ENCODE peak calls at places on chromosomes 12 and 14, in seven cellular contexts. One of them, this sample, is unnamed.
A peak's percentile ranks its signal among the peaks of the same experiment; 100 is the strongest.

GRCh38 chr12:81022531-81022930 is 55.3 kb upstream of the ACSS3 start:
- DNase-seq in activated B cell treated with CpG ODN at 0.5 μM for 24 hours: no peak
- DNase-seq in choroid plexus epithelial cell: peak; percentile 21
- DNase-seq in HFF-Myc: no peak
- DNase-seq in brain microvascular endothelial cell: no peak
- DNase-seq in AG04449: no peak
- DNase-seq in body of pancreas: no peak
- DNase-seq in this sample: no peak

GRCh38 chr12:40012709-40013108 is 93.2 kb downstream of the SLC2A13 start:
- DNase-seq in body of pancreas: no peak
- DNase-seq in brain microvascular endothelial cell: no peak
- DNase-seq in AG04449: no peak
- DNase-seq in activated B cell treated with CpG ODN at 0.5 μM for 24 hours: no peak
- DNase-seq in choroid plexus epithelial cell: no peak
- DNase-seq in HFF-Myc: no peak
- DNase-seq in this sample: no peak

GRCh38 chr12:80708535-80709328 is 1.3 kb downstream of the MYF6 start:
- DNase-seq in choroid plexus epithelial cell: peak; percentile 9
- DNase-seq in body of pancreas: no peak
- DNase-seq in AG04449: no peak
- DNase-seq in HFF-Myc: no peak
- DNase-seq in activated B cell treated with CpG ODN at 0.5 μM for 24 hours: no peak
- DNase-seq in brain microvascular endothelial cell: no peak
- DNase-seq in this sample: no peak

GRCh38 chr14:93579178-93579577 is 148.4 kb downstream of the UNC79 start:
- DNase-seq in AG04449: no peak
- DNase-seq in activated B cell treated with CpG ODN at 0.5 μM for 24 hours: no peak
- DNase-seq in body of pancreas: no peak
- DNase-seq in choroid plexus epithelial cell: no peak
- DNase-seq in brain microvascular endothelial cell: no peak
- DNase-seq in HFF-Myc: no peak
- DNase-seq in this sample: no peak

GRCh38 chr12:79444089-79444488 is 246.7 kb downstream of the PAWR start:
- DNase-seq in brain microvascular endothelial cell: peak; percentile 44
- DNase-seq in AG04449: no peak
- DNase-seq in activated B cell treated with CpG ODN at 0.5 μM for 24 hours: no peak
- DNase-seq in body of pancreas: no peak
- DNase-seq in HFF-Myc: peak; percentile 39
- DNase-seq in choroid plexus epithelial cell: peak; percentile 70
- DNase-seq in this sample: no peak

GRCh38 chr12:131046813-131047788 is 93.4 kb downstream of the ADGRD1 start:
- DNase-seq in body of pancreas: no peak
- DNase-seq in HFF-Myc: no peak
- DNase-seq in brain microvascular endothelial cell: no peak
- DNase-seq in activated B cell treated with CpG ODN at 0.5 μM for 24 hours: no peak
- DNase-seq in choroid plexus epithelial cell: no peak
- DNase-seq in AG04449: no peak
- DNase-seq in this sample: no peak

GRCh38 chr14:89408907-89409675 is 7.9 kb downstream of the FOXN3 start:
- DNase-seq in activated B cell treated with CpG ODN at 0.5 μM for 24 hours: no peak
- DNase-seq in AG04449: no peak
- DNase-seq in brain microvascular endothelial cell: no peak
- DNase-seq in HFF-Myc: no peak
- DNase-seq in body of pancreas: peak; percentile 20
- DNase-seq in choroid plexus epithelial cell: peak; percentile 48
- DNase-seq in this sample: no peak

GRCh38 chr12:108825205-108825950 is 32.0 kb downstream of the SSH1 start:
- DNase-seq in HFF-Myc: no peak
- DNase-seq in AG04449: no peak
- DNase-seq in body of pancreas: no peak
- DNase-seq in brain microvascular endothelial cell: no peak
- DNase-seq in activated B cell treated with CpG ODN at 0.5 μM for 24 hours: no peak
- DNase-seq in choroid plexus epithelial cell: peak; percentile 71
- DNase-seq in this sample: no peak

GRCh38 chr14:80350707-80351106 is 139.4 kb upstream of the DIO2 start:
- DNase-seq in body of pancreas: no peak
- DNase-seq in brain microvascular endothelial cell: no peak
- DNase-seq in activated B cell treated with CpG ODN at 0.5 μM for 24 hours: no peak
- DNase-seq in HFF-Myc: no peak
- DNase-seq in choroid plexus epithelial cell: peak; percentile 13
- DNase-seq in AG04449: no peak
- DNase-seq in this sample: no peak

GRCh38 chr14:22886500-22887259 is 3.7 kb downstream of the REM2 start:
- DNase-seq in HFF-Myc: no peak
- DNase-seq in choroid plexus epithelial cell: peak; percentile 54
- DNase-seq in brain microvascular endothelial cell: peak; percentile 37
- DNase-seq in activated B cell treated with CpG ODN at 0.5 μM for 24 hours: peak; percentile 71
- DNase-seq in body of pancreas: peak; percentile 86
- DNase-seq in AG04449: no peak
- DNase-seq in this sample: no peak
- TF ChIP-seq CTCF in HFF-Myc: no peak
- TF ChIP-seq CTCF in choroid plexus epithelial cell: peak; percentile 4
- TF ChIP-seq CTCF in brain microvascular endothelial cell: peak; percentile 42
- TF ChIP-seq CTCF in activated B cell treated with CpG ODN at 0.5 μM for 24 hours: no peak
- TF ChIP-seq CTCF in body of pancreas: no peak
- TF ChIP-seq CTCF in AG04449: peak; percentile 32
- TF ChIP-seq CTCF in this sample: no peak

GRCh38 chr12:124324803-124325705 is 30.2 kb downstream of the RFLNA start:
- DNase-seq in choroid plexus epithelial cell: no peak
- DNase-seq in activated B cell treated with CpG ODN at 0.5 μM for 24 hours: no peak
- DNase-seq in brain microvascular endothelial cell: no peak
- DNase-seq in HFF-Myc: no peak
- DNase-seq in AG04449: no peak
- DNase-seq in body of pancreas: no peak
- DNase-seq in this sample: no peak

GRCh38 chr12:124323771-124324530 is 29.1 kb downstream of the RFLNA start:
- DNase-seq in choroid plexus epithelial cell: no peak
- DNase-seq in body of pancreas: no peak
- DNase-seq in AG04449: no peak
- DNase-seq in activated B cell treated with CpG ODN at 0.5 μM for 24 hours: no peak
- DNase-seq in brain microvascular endothelial cell: no peak
- DNase-seq in HFF-Myc: no peak
- DNase-seq in this sample: no peak

GRCh38 chr12:124321556-124322270 is 26.8 kb downstream of the RFLNA start:
- DNase-seq in choroid plexus epithelial cell: no peak
- DNase-seq in body of pancreas: no peak
- DNase-seq in activated B cell treated with CpG ODN at 0.5 μM for 24 hours: no peak
- DNase-seq in HFF-Myc: no peak
- DNase-seq in AG04449: no peak
- DNase-seq in brain microvascular endothelial cell: peak; percentile 25
- DNase-seq in this sample: no peak

GRCh38 chr12:124321040-124321481 is 26.2 kb downstream of the RFLNA start:
- DNase-seq in choroid plexus epithelial cell: peak; percentile 60
- DNase-seq in AG04449: no peak
- DNase-seq in HFF-Myc: peak; percentile 6
- DNase-seq in brain microvascular endothelial cell: peak; percentile 57
- DNase-seq in activated B cell treated with CpG ODN at 0.5 μM for 24 hours: peak; percentile 51
- DNase-seq in body of pancreas: peak; percentile 75
- DNase-seq in this sample: peak; percentile 16

DNA sequence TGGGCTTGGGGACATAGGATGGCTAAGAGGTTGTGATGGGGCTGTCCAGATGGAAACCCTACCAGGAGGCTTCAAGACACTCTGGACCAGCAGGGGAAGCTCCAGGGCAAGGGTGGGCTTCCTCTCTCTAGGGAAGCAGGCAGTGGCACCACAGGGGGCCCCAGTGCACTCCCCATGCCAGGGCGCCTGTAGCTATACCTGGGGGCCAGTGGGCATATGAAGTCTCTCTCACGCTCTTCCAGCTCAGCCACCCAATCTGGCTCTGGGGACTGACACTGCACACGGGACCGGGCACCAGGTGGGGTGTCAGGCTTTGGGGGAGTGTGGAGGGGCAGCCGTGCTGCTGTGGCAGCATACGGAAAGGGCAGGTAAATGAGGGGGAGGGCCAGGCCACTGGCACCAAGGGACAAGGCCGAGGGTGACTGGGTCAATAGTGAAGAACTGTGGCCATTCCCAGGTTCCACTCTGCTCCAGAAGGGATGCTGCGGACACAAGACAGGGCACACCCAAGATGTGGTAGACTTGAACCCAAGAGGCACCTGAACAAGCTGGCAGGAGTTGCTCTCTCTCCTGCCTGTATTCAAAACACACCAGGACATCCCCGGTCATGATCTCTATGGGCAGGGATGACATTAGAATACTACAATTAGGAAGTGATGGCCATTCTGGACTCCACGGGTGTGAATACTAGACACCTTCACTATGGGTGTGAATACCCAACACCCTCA is 27.5 kb downstream of the RFLNA start:
- DNase-seq in AG04449: no peak
- DNase-seq in body of pancreas: no peak
- DNase-seq in brain microvascular endothelial cell: no peak
- DNase-seq in activated B cell treated with CpG ODN at 0.5 μM for 24 hours: no peak
- DNase-seq in choroid plexus epithelial cell: no peak
- DNase-seq in HFF-Myc: no peak
- DNase-seq in this sample: no peak
- TF ChIP-seq CTCF in AG04449: no peak
- TF ChIP-seq CTCF in body of pancreas: no peak
- TF ChIP-seq CTCF in brain microvascular endothelial cell: no peak
- TF ChIP-seq CTCF in activated B cell treated with CpG ODN at 0.5 μM for 24 hours: no peak
- TF ChIP-seq CTCF in choroid plexus epithelial cell: no peak
- TF ChIP-seq CTCF in HFF-Myc: no peak
- TF ChIP-seq CTCF in this sample: no peak

GRCh38 chr12:11014234-11014633 is 8.2 kb downstream of the TAS2R19 start:
- DNase-seq in activated B cell treated with CpG ODN at 0.5 μM for 24 hours: no peak
- DNase-seq in AG04449: peak; percentile 1
- DNase-seq in choroid plexus epithelial cell: peak; percentile 15
- DNase-seq in HFF-Myc: no peak
- DNase-seq in body of pancreas: no peak
- DNase-seq in brain microvascular endothelial cell: no peak
- DNase-seq in this sample: no peak
- TF ChIP-seq CTCF in activated B cell treated with CpG ODN at 0.5 μM for 24 hours: no peak
- TF ChIP-seq CTCF in AG04449: no peak
- TF ChIP-seq CTCF in choroid plexus epithelial cell: no peak
- TF ChIP-seq CTCF in HFF-Myc: no peak
- TF ChIP-seq CTCF in body of pancreas: no peak
- TF ChIP-seq CTCF in brain microvascular endothelial cell: no peak
- TF ChIP-seq CTCF in this sample: no peak

GRCh38 chr14:20456971-20457370 is 1.9 kb downstream of the APEX1 start:
- DNase-seq in choroid plexus epithelial cell: no peak
- DNase-seq in brain microvascular endothelial cell: no peak
- DNase-seq in activated B cell treated with CpG ODN at 0.5 μM for 24 hours: no peak
- DNase-seq in HFF-Myc: no peak
- DNase-seq in body of pancreas: peak; percentile 18
- DNase-seq in AG04449: no peak
- DNase-seq in this sample: no peak

GRCh38 chr14:20455355-20456300 is 602 bp downstream of the APEX1 start:
- DNase-seq in brain microvascular endothelial cell: peak; percentile 91
- DNase-seq in choroid plexus epithelial cell: peak; percentile 95
- DNase-seq in activated B cell treated with CpG ODN at 0.5 μM for 24 hours: no peak
- DNase-seq in body of pancreas: no peak
- DNase-seq in AG04449: peak; percentile 57
- DNase-seq in HFF-Myc: no peak
- DNase-seq in this sample: peak; percentile 68

GRCh38 chr14:20458031-20458789 is 3.0 kb downstream of the PIP4P1 start:
- DNase-seq in choroid plexus epithelial cell: no peak
- DNase-seq in HFF-Myc: no peak
- DNase-seq in body of pancreas: no peak
- DNase-seq in activated B cell treated with CpG ODN at 0.5 μM for 24 hours: no peak
- DNase-seq in AG04449: no peak
- DNase-seq in brain microvascular endothelial cell: no peak
- DNase-seq in this sample: no peak

GRCh38 chr14:20454359-20454644 is 310 bp downstream of the OSGEP start:
- DNase-seq in brain microvascular endothelial cell: no peak
- DNase-seq in body of pancreas: peak; percentile 90
- DNase-seq in AG04449: no peak
- DNase-seq in HFF-Myc: no peak
- DNase-seq in activated B cell treated with CpG ODN at 0.5 μM for 24 hours: no peak
- DNase-seq in choroid plexus epithelial cell: no peak
- DNase-seq in this sample: no peak

DNA sequence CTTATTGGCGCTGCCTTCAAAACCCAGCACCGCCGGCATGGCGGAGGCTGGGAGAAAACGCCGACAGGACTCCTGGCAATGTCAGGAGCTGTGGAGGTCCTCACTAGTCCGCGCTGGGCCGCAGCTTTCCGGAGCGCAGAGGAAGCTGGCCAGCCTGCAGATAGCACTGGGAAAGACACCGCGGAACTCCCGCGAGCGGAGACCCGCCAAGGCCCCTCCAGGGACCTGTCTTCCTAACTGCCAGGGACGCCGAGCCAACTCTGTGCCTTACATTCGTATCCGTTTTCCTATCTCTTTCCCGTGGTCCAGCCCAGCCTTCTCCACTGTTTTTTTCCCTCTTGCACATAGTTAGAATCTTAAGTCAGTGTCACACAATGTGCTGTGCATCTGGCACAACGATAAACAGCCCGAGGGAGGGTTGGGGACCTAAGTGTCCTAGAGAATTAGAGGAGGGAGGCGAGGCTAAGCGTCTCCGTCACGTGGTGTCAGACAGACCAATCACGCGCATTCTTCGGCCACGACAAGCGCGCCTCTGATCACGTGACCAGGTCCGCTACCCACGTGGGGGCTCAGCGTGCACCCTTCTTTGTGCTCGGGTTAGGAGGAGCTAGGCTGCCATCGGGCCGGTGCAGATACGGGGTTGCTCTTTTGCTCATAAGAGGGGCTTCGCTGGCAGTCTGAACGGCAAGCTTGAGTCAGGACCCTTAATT is at the start of the genes APEX1 and OSGEP:
- DNase-seq in brain microvascular endothelial cell: peak; percentile 99
- DNase-seq in HFF-Myc: peak; percentile 99
- DNase-seq in body of pancreas: peak; percentile 99
- DNase-seq in choroid plexus epithelial cell: peak; percentile 100
- DNase-seq in AG04449: peak; percentile 90
- DNase-seq in activated B cell treated with CpG ODN at 0.5 μM for 24 hours: peak; percentile 88
- DNase-seq in this sample: peak; percentile 99
- TF ChIP-seq CTCF in brain microvascular endothelial cell: no peak
- TF ChIP-seq CTCF in HFF-Myc: no peak
- TF ChIP-seq CTCF in body of pancreas: peak; percentile 5
- TF ChIP-seq CTCF in choroid plexus epithelial cell: no peak
- TF ChIP-seq CTCF in AG04449: no peak
- TF ChIP-seq CTCF in activated B cell treated with CpG ODN at 0.5 μM for 24 hours: no peak
- TF ChIP-seq CTCF in this sample: no peak

GRCh38 chr14:59631237-59631636 is 54.6 kb upstream of the CCDC175 start:
- DNase-seq in HFF-Myc: no peak
- DNase-seq in activated B cell treated with CpG ODN at 0.5 μM for 24 hours: no peak
- DNase-seq in brain microvascular endothelial cell: no peak
- DNase-seq in choroid plexus epithelial cell: peak; percentile 13
- DNase-seq in AG04449: no peak
- DNase-seq in body of pancreas: no peak
- DNase-seq in this sample: no peak
- TF ChIP-seq CTCF in HFF-Myc: peak; percentile 32
- TF ChIP-seq CTCF in activated B cell treated with CpG ODN at 0.5 μM for 24 hours: no peak
- TF ChIP-seq CTCF in brain microvascular endothelial cell: peak; percentile 54
- TF ChIP-seq CTCF in choroid plexus epithelial cell: peak; percentile 46
- TF ChIP-seq CTCF in AG04449: peak; percentile 19
- TF ChIP-seq CTCF in body of pancreas: no peak
- TF ChIP-seq CTCF in this sample: peak; percentile 47